ENCODE peak calls at places on chromosomes 6 and 20, in nine cellular contexts. E is CD8-positive, alpha-beta T cell; B is IMR-90; A is H9; K is CD4-positive, CD25-positive, alpha-beta regulatory T cell; H is neuronal stem cell; T is lung; I is NT2/D1; Y is aorta. Z is an unnamed sample.
A peak's percentile ranks its signal among the peaks of the same experiment; 100 is the strongest.

GRCh38 chr6:15062311-15063252 is 183.3 kb upstream of the JARID2 start:
- DNase-seq in K (no peak), T (no peak), E (no peak), H (no peak), A (no peak), I (no peak), Y (no peak), B (peak; percentile 99), Z (peak; percentile 74)

GRCh38 chr6:12291785-12292604 is 1.8 kb downstream of the EDN1 start:
- DNase-seq in H (peak; percentile 27), I (no peak), A (peak; percentile 52), T (no peak), E (no peak), K (no peak), Y (no peak), B (peak; percentile 33), Z (no peak)

GRCh38 chr20:20130399-20130798 is 78.1 kb downstream of the CFAP61 start:
- DNase-seq in E (no peak), B (no peak), I (peak; percentile 22), Y (no peak), A (no peak), K (no peak), T (no peak), H (no peak), Z (no peak)

GRCh38 chr6:2771021-2771558 is 5.9 kb downstream of the WRNIP1 start:
- DNase-seq in E (no peak), T (no peak), H (no peak), B (no peak), A (no peak), K (no peak), Y (no peak), I (no peak), Z (no peak)

GRCh38 chr6:33276864-33277662 is at the start of gene B3GALT4:
- DNase-seq in B (peak; percentile 68), K (peak; percentile 72), E (peak; percentile 62), I (no peak), A (peak; percentile 96), T (peak; percentile 77), H (peak; percentile 81), Y (peak; percentile 92), Z (no peak)

GRCh38 chr20:10047427-10047826 is 12.6 kb downstream of the ANKEF1 start:
- DNase-seq in A (peak; percentile 60), B (peak; percentile 1), E (no peak), K (no peak), H (peak; percentile 21), Y (no peak), T (no peak), I (peak; percentile 39), Z (no peak)

GRCh38 chr20:37711001-37711400 is 17.2 kb downstream of the CTNNBL1 start:
- DNase-seq in E (no peak), K (no peak), I (no peak), A (no peak), B (no peak), T (no peak), Y (no peak), H (no peak), Z (no peak)

GRCh38 chr6:79427721-79428120 is 109.5 kb downstream of the LCA5 start:
- DNase-seq in Y (no peak), A (no peak), B (no peak), I (no peak), T (no peak), H (no peak), K (no peak), E (no peak), Z (no peak)

GRCh38 chr6:75993236-75994162 is 79.0 kb downstream of the IMPG1 start:
- DNase-seq in I (no peak), H (no peak), K (no peak), E (no peak), A (no peak), Y (no peak), B (no peak), T (no peak), Z (no peak)

GRCh38 chr20:56957737-56958553 is 308.5 kb downstream of the BMP7 start:
- DNase-seq in T (no peak), A (no peak), I (no peak), K (no peak), Y (no peak), H (peak; percentile 65), E (no peak), B (no peak), Z (no peak)

GRCh38 chr6:37027036-37027720 is 21.7 kb downstream of the FGD2 start:
- DNase-seq in B (no peak), I (no peak), H (no peak), T (no peak), Y (peak; percentile 69), E (no peak), K (no peak), A (no peak), Z (no peak)

GRCh38 chr6:5517781-5518180 is 256.5 kb downstream of the FARS2 start:
- DNase-seq in H (no peak), Y (no peak), T (no peak), K (peak; percentile 23), B (no peak), A (no peak), I (no peak), E (peak; percentile 12), Z (no peak)

GRCh38 chr20:17023811-17024210 is 203.0 kb upstream of the PCSK2 start:
- DNase-seq in B (peak; percentile 28), H (peak; percentile 27), T (peak; percentile 42), A (peak; percentile 72), E (no peak), Y (no peak), I (peak; percentile 30), K (no peak), Z (no peak)

GRCh38 chr6:148440021-148440420 is 97.4 kb downstream of the SASH1 start:
- DNase-seq in T (no peak), I (no peak), E (no peak), A (no peak), K (no peak), B (no peak), H (no peak), Y (no peak), Z (no peak)

GRCh38 chr6:1088441-1089001 is 223.4 kb upstream of the FOXQ1 start:
- DNase-seq in A (no peak), Y (no peak), H (no peak), B (no peak), I (no peak), E (no peak), T (no peak), K (no peak), Z (no peak)

GRCh38 chr6:39074486-39074885 is 25.9 kb downstream of the GLP1R start:
- DNase-seq in K (no peak), I (no peak), B (no peak), Y (no peak), T (no peak), E (no peak), H (no peak), A (peak; percentile 37), Z (no peak)

GRCh38 chr6:155212106-155212505 is 51.7 kb upstream of the CLDN20 start:
- DNase-seq in K (no peak), H (no peak), T (no peak), I (no peak), Y (no peak), E (no peak), B (no peak), A (no peak), Z (no peak)

GRCh38 chr6:10441004-10441654 is 26.3 kb upstream of the TFAP2A start:
- DNase-seq in Y (no peak), K (no peak), I (no peak), A (no peak), T (peak; percentile 60), E (no peak), H (no peak), B (peak; percentile 87), Z (no peak)

GRCh38 chr6:38198219-38198618 is 378.7 kb downstream of the ZFAND3 start:
- DNase-seq in T (no peak), K (no peak), B (no peak), A (no peak), H (no peak), Y (no peak), E (no peak), I (no peak), Z (no peak)

DNA sequence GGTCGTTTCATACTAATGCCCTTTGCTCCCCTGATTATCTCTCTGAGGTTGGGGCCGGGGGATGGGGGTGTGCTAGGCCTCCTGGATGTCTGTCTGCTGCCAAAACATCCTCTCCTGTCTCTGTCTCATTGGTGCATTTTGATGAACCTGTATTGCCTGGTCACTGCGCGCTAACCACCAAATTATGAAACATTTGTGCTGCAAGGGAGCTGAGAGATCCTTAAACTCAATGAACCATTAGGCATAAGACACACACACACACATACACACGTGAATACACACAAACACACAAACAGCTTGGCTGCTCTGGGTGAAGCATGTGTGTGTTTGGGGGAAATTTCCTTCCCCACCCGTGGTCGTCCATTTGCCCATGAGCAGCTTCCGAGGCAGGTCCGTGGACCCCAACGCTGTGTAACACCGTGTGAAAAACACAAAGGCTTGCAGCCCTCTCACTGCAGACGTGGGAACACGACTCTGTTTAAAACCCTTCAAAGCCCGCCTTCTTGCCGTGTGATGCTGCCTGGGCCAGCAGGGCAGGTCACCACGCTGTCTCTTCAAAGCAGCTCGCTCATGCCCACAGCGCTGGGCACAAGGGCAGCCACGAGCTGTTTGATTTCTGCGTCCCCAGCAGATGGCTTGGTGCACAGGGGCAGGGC is 96.6 kb downstream of the CDH26 start:
- DNase-seq in B (no peak), A (peak; percentile 20), E (no peak), K (no peak), Y (peak; percentile 71), T (no peak), I (no peak), H (no peak), Z (no peak)
- H3K4me1 ChIP-seq in B (peaks cover 7% of the 10 kb centered on the region), A (no peaks in the 10 kb centered on the region), E (peaks cover 46% of the 10 kb centered on the region), K (peaks cover 45% of the 10 kb centered on the region), Y (no peaks in the 10 kb centered on the region), T (no peaks in the 10 kb centered on the region), I (peaks cover 10% of the 10 kb centered on the region), H (peaks cover 7% of the 10 kb centered on the region), Z (peaks cover 31% of the 10 kb centered on the region)

GRCh38 chr6:13407709-13408695 is 79.4 kb downstream of the GFOD1 start:
- DNase-seq in Y (no peak), E (no peak), B (peak; percentile 87), A (no peak), T (peak; percentile 75), H (no peak), K (no peak), I (no peak), Z (no peak)
- H3K4me1 ChIP-seq in Y (peaks cover 9% of the 10 kb centered on the region), E (no peaks in the 10 kb centered on the region), B (peaks cover 17% of the 10 kb centered on the region), A (peaks cover 8% of the 10 kb centered on the region), T (peaks cover 54% of the 10 kb centered on the region), H (peaks cover 5% of the 10 kb centered on the region), K (no peaks in the 10 kb centered on the region), I (peaks cover 6% of the 10 kb centered on the region), Z (peaks cover 91% of the 10 kb centered on the region)

DNA sequence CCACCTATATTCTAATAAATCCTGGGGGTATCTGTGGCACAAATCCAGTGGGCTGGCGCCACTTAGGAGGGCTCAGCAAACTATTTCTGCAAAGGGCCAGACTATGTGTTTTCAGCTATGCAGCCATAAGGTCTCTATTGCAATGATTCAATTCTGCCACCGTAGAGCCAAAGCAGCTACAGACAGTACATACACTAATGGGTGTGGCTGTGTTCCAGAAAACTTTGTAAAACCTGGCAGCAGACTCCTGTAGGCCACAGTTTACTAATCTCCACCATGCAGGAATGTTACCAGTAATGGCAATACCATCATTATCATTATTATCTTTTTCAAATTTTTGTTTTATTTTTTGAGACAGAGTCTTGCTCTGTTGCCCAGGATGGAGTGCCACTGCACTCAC is 65.7 kb downstream of the SULF2 start:
- DNase-seq in A (no peak), Y (no peak), K (no peak), I (no peak), T (no peak), H (no peak), B (no peak), E (no peak), Z (no peak)
- H3K4me1 ChIP-seq in A (no peaks in the 10 kb centered on the region), Y (no peaks in the 10 kb centered on the region), K (no peaks in the 10 kb centered on the region), I (peaks cover 7% of the 10 kb centered on the region), T (no peaks in the 10 kb centered on the region), H (peaks cover 6% of the 10 kb centered on the region), B (peaks cover 2% of the 10 kb centered on the region), E (no peaks in the 10 kb centered on the region), Z (no peaks in the 10 kb centered on the region)

GRCh38 chr20:41141153-41141815 is 3.9 kb downstream of the PLCG1 start:
- DNase-seq in Y (peak; percentile 79), T (no peak), A (no peak), K (no peak), I (no peak), B (peak; percentile 58), E (no peak), H (no peak), Z (no peak)
- H3K4me1 ChIP-seq in Y (no peaks in the 10 kb centered on the region), T (peaks cover 18% of the 10 kb centered on the region), A (peaks cover 16% of the 10 kb centered on the region), K (peaks cover 89% of the 10 kb centered on the region), I (peaks cover 16% of the 10 kb centered on the region), B (peaks cover 21% of the 10 kb centered on the region), E (peaks cover 79% of the 10 kb centered on the region), H (peaks cover 33% of the 10 kb centered on the region), Z (peaks cover 72% of the 10 kb centered on the region)